ENCODE peak calls at places on chromosomes 1 and 21, in four cellular contexts. C, L, S and A are unnamed samples.

GRCh38 chr1:186076006-186076405 is 299.0 kb downstream of the TPR start:
- DNase-seq in C (no peak), L (no peak), S (no peak), A (no peak)

GRCh38 chr1:24939040-24939439 is 9.0 kb upstream of the RUNX3 start:
- DNase-seq in C (no peak), L (no peak), S (no peak), A (no peak)

GRCh38 chr1:151058682-151059341 is 610 bp downstream of the CDC42SE1 start:
- DNase-seq in C (no peak), L (peak; percentile 49), S (no peak), A (no peak)

GRCh38 chr1:85133565-85134159 is 67.2 kb downstream of the SYDE2 start:
- DNase-seq in C (no peak), L (no peak), S (no peak), A (no peak)

GRCh38 chr1:168468042-168468809 is 75.6 kb downstream of the XCL2 start:
- DNase-seq in C (no peak), L (no peak), S (no peak), A (no peak)

GRCh38 chr21:39137248-39138186 is 45.7 kb downstream of the PSMG1 start:
- DNase-seq in C (peak; percentile 94), L (peak; percentile 54), S (no peak), A (no peak)

GRCh38 chr1:212565571-212566305 is 42.8 kb upstream of the ATF3 start:
- DNase-seq in C (no peak), L (no peak), S (no peak), A (no peak)

GRCh38 chr1:150535511-150536281 is 13.5 kb upstream of the ADAMTSL4 start:
- DNase-seq in C (no peak), L (no peak), S (no peak), A (no peak)

GRCh38 chr1:192445849-192446489 is 129.2 kb downstream of the RGS21 start:
- DNase-seq in C (peak; percentile 70), L (peak; percentile 29), S (no peak), A (no peak)

GRCh38 chr1:160109686-160110085 is 5.9 kb upstream of the ATP1A2 start:
- DNase-seq in C (no peak), L (no peak), S (no peak), A (no peak)

GRCh38 chr1:19759740-19760089 is 40.0 kb downstream of the TMCO4 start:
- DNase-seq in C (no peak), L (no peak), S (no peak), A (no peak)

GRCh38 chr1:231219422-231220401 is 21.3 kb upstream of the GNPAT start:
- DNase-seq in C (no peak), L (no peak), S (no peak), A (no peak)

DNA sequence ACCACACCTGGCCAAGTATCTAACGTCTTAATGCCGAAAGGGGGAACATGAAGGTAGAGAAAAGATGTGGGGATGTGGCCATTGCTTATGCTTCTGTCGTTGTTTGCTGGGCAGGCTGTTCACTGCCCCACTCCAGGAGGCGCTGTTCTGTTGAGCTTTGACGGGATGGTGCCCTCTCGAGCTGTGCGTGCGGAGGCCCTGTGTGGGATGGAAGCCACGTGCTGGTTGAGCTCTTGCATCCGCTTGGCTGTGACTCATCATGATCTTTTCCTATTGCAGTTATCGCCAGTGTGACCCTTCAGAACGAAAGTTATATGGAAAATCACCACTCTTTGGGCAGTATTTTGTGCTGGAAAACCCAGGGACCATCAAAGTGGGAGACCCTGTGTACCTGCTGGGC is 26.3 kb downstream of the MTARC1 start:
- DNase-seq in C (no peak), L (peak; percentile 61), S (no peak), A (no peak)
- TF ChIP-seq CTCF in C (no peak), L (peak; percentile 28), S (no peak), A (no peak)

GRCh38 chr1:26531651-26532131 is 2.1 kb downstream of the RPS6KA1 start:
- DNase-seq in C (no peak), L (peak; percentile 26), S (no peak), A (no peak)

GRCh38 chr1:26530898-26531598 is 1.5 kb downstream of the RPS6KA1 start:
- DNase-seq in C (peak; percentile 48), L (peak; percentile 80), S (no peak), A (peak; percentile 60)

GRCh38 chr1:26529405-26529654 is 231 bp upstream of the RPS6KA1 start:
- DNase-seq in C (no peak), L (no peak), S (no peak), A (no peak)

GRCh38 chr1:26530540-26530897 is 958 bp downstream of the RPS6KA1 start:
- DNase-seq in C (no peak), L (no peak), S (no peak), A (no peak)

DNA sequence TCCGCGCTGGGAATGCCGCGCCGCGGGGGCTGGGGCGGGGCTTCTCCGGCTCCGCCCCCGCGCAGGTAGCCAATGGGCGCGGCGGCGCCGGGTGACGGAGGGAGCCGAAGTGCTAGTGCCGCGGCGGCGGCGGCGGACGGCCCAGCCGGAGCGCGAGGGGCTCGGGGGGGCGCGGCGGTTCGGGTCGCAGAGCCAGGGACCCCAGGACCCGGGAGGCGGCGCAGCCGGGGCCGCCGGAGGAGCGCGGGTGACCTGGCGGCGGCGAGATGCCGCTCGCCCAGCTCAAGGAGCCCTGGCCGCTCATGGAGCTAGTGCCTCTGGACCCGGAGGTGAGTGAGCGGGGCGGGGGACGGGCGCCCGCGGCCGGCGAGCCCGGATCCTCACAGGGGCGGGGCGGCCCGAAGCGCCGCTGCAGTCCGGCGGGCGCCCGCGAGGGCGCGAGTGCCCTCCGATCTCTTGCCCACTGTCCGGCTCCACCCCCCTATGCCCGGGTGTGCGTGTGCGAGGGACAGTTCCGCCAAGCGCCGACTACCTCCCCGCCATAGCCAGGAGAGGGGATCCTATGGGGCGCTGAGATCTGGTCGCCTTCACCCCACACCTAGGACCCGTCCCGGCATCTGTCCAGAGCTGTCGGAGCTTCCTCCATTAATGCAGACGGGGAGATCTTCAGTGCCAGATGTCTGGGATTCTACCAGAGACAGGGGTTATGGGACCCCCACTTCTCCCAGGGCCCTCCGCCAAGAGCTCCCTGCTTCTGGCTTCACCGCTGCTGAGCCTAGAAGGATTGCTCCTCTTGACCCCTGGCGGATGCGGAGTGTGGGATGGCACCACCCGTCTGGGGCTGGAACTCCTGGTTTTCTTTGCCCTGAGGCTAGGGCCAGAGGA is at the start of gene RPS6KA1:
- DNase-seq in C (peak; percentile 19), L (peak; percentile 78), S (peak; percentile 66), A (peak; percentile 91)
- TF ChIP-seq CTCF in C (no peak), L (no peak), S (no peak), A (no peak)

DNA sequence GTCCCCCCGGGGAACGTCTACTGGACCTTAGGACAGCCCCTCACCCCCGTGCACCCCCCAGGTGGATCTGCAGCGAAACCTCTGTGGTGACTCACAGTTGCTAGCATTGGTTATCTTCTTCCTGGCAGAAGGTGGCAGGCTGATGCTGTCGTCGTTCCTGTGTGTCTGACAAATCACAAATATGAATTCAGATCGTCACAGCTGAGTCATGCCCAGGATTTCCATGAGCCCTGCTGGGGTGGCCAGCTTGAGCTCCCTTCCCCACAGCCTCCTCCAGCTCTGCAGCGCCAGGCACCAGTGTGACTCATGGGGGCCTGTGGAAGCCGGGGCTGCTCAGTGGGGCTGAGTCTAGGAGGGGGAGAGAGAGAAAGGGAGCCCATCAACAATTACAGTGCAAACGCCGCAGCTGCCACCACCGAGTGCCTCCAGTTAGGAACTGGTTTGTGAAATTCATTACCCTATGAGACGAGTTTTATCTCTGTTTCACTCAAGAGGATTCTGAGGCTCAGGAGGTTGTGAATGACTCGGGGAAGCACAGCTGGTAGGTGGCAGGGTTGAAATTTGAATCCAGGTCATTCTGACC is 197.9 kb downstream of the DYRK1A start:
- DNase-seq in C (peak; percentile 98), L (peak; percentile 37), S (peak; percentile 93), A (peak; percentile 55)
- TF ChIP-seq CTCF in C (peak; percentile 6), L (no peak), S (no peak), A (no peak)

GRCh38 chr1:1943834-1944570 is 24.9 kb upstream of the TMEM52 start:
- DNase-seq in C (peak; percentile 44), L (peak; percentile 85), S (peak; percentile 76), A (peak; percentile 75)
- TF ChIP-seq CTCF in C (peak; percentile 82), L (peak; percentile 91), S (peak; percentile 80), A (peak; percentile 81)

GRCh38 chr1:243982451-243983018 is 68.5 kb upstream of the ZBTB18 start:
- DNase-seq in C (peak; percentile 28), L (peak; percentile 40), S (no peak), A (no peak)
- TF ChIP-seq CTCF in C (peak; percentile 51), L (no peak), S (no peak), A (no peak)

DNA sequence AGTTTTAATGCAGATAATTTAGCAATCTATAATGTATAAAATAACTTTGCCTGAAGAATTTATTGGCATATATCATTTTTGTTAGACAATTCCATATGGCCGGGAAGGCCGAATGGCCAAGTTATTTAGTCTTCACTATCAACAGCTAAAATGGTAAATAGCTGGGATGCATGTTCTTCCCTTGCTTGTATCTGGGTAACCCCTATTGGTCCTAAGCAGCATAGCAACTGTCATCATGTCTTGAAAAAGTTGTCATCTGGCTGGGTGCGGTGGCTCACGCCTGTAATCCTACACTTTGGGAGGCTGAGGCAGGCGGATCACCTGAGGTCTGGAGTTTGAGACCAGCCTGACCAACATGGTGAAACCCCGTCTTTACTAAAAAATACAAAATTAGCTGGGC is 340.0 kb upstream of the DPYD start:
- DNase-seq in C (no peak), L (peak; percentile 14), S (no peak), A (no peak)
- TF ChIP-seq CTCF in C (no peak), L (no peak), S (no peak), A (no peak)

DNA sequence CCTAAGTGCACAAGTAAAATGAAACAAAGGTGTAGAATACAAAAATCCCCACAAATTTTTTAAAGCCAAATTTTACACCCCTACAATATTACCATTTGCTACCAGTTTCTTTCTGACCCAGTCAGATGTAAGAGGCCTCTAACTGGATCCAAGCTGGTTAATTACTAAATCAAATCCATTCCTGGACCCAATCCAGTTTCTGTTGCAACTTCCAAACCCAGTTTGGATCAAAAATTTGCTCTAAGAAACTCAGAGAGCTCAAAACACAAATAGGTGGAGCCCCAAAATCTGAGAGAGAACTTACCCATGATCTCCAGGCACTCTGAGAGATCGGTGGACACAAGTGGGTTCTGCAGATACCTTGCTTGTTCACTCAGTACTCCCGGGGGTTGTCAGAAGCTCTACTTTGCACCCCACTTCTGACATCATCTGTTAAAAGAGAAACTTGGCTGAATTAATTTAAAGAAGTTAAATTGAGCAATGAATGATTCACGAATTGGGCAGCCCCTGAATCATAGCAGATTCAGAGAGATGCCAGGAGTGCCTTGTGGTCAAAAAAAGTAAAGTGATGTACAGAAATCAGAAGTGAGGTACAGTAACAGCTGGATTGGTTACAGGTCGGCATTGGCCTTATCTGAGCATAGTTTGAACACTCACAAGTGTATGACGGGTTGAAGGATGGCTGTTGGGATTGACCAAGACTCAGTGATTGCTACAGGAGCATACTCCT is 448.0 kb downstream of the KCNT2 start:
- DNase-seq in C (peak; percentile 68), L (no peak), S (no peak), A (no peak)
- TF ChIP-seq CTCF in C (no peak), L (no peak), S (no peak), A (no peak)